ENCODE peak calls at places on chromosome 22, in five cellular contexts. W is NCI-H1930; D is T-helper 9 cell; B is stimulated activated CD4-positive, alpha-beta T cell treated with anti-CD3 and anti-CD28 coated beads, Interleukin-1b, Interleukin-23, amount 100 ng/mL, for 24 hours; O is epithelial cell of esophagus. P is an unnamed sample.

GRCh38 chr22:29199702-29200400 is 5.8 kb upstream of the EMID1 start:
- DNase-seq in D (no peak), W (no peak), B (no peak), O (no peak), P (no peak)

GRCh38 chr22:19520566-19521305 is 3.5 kb downstream of the CLDN5 start:
- DNase-seq in O (no peak), W (no peak), D (no peak), B (no peak), P (no peak)

GRCh38 chr22:23273445-23274145 is 93.3 kb downstream of the BCR start:
- DNase-seq in O (no peak), D (no peak), B (no peak), W (no peak), P (no peak)

GRCh38 chr22:27129266-27129665 is 471.9 kb downstream of the MIAT start:
- DNase-seq in W (no peak), D (no peak), B (no peak), O (peak), P (no peak)

GRCh38 chr22:34278121-34278520 is 357.8 kb upstream of the LARGE1 start:
- DNase-seq in B (no peak), O (no peak), D (no peak), W (no peak), P (no peak)

GRCh38 chr22:49328076-49328475 is 499.6 kb downstream of the BRD1 start:
- DNase-seq in D (no peak), W (no peak), B (no peak), O (no peak), P (no peak)

GRCh38 chr22:45358127-45358526 is 48.4 kb downstream of the FAM118A start:
- DNase-seq in B (no peak), D (no peak), W (no peak), O (no peak), P (no peak)

GRCh38 chr22:29306830-29307657 is 594 bp downstream of the GAS2L1 start:
- DNase-seq in W (peak), D (peak), O (peak), B (no peak), P (peak)

GRCh38 chr22:46067159-46068111 is 82.9 kb upstream of the PPARA start:
- DNase-seq in D (no peak), B (no peak), O (no peak), W (no peak), P (no peak)

GRCh38 chr22:17767236-17768065 is 6.8 kb downstream of the BID start:
- DNase-seq in W (no peak), B (no peak), D (no peak), O (no peak), P (no peak)

GRCh38 chr22:48717076-48717810 is 1110.4 kb downstream of the BRD1 start:
- DNase-seq in W (no peak), D (no peak), B (no peak), O (no peak), P (no peak)

GRCh38 chr22:30733081-30733680 is 38.5 kb downstream of the OSBP2 start:
- DNase-seq in D (no peak), O (peak), B (no peak), W (no peak), P (no peak)

GRCh38 chr22:43293661-43294392 is 49.3 kb downstream of the SCUBE1 start:
- DNase-seq in D (no peak), W (no peak), O (peak), B (no peak), P (no peak)

GRCh38 chr22:34437140-34437539 is 516.9 kb upstream of the LARGE1 start:
- DNase-seq in O (no peak), W (peak), B (no peak), D (no peak), P (no peak)

GRCh38 chr22:32534252-32535215 is 59.9 kb downstream of the FBXO7 start:
- DNase-seq in O (no peak), W (no peak), B (no peak), D (no peak), P (no peak)

GRCh38 chr22:42300286-42301071 is 30.0 kb upstream of the TCF20 start:
- DNase-seq in W (no peak), B (no peak), O (peak), D (peak), P (peak)

GRCh38 chr22:29524440-29525191 is 28.9 kb downstream of the THOC5 start:
- DNase-seq in D (no peak), W (no peak), O (peak), B (no peak), P (peak)

GRCh38 chr22:37425369-37425768 is 1.9 kb downstream of the ELFN2 start:
- DNase-seq in O (no peak), D (no peak), W (no peak), B (no peak), P (no peak)

GRCh38 chr22:39209756-39210155 is 35.0 kb downstream of the PDGFB start:
- DNase-seq in O (no peak), W (no peak), B (no peak), D (no peak), P (no peak)

GRCh38 chr22:32527756-32528155 is 53.1 kb downstream of the FBXO7 start:
- DNase-seq in B (no peak), D (no peak), W (no peak), O (no peak), P (no peak)

GRCh38 chr22:50191041-50191740 is 5.5 kb downstream of the TRABD start:
- DNase-seq in B (peak), D (peak), W (no peak), O (peak), P (no peak)

GRCh38 chr22:38872831-38873248 is 824 bp upstream of the CBX6 start:
- DNase-seq in O (no peak), W (peak), D (no peak), B (no peak), P (no peak)

GRCh38 chr22:37910863-37911262 is 4.8 kb downstream of the MICALL1 start:
- DNase-seq in W (no peak), D (no peak), B (no peak), O (no peak), P (no peak)

GRCh38 chr22:22576244-22576988 is 17.4 kb upstream of the PRAME start:
- DNase-seq in B (no peak), W (peak), D (peak), O (peak), P (peak)

GRCh38 chr22:33969052-33969451 is 48.8 kb upstream of the LARGE1 start:
- DNase-seq in O (peak), B (no peak), W (no peak), D (no peak), P (no peak)

GRCh38 chr22:19086417-19086816 is 35.8 kb downstream of the DGCR2 start:
- DNase-seq in B (no peak), W (no peak), D (no peak), O (no peak), P (no peak)

GRCh38 chr22:42174062-42174461 is 43.5 kb upstream of the CYP2D6 start:
- DNase-seq in D (no peak), B (no peak), O (no peak), W (no peak), P (no peak)

GRCh38 chr22:41445171-41446056 is 1.2 kb downstream of the TOB2 start:
- DNase-seq in B (no peak), D (peak), O (peak), W (no peak), P (no peak)

GRCh38 chr22:44531487-44531886 is 33.5 kb upstream of the RTL6 start:
- DNase-seq in O (no peak), D (no peak), B (no peak), W (no peak), P (no peak)

GRCh38 chr22:17628304-17629166 is at the start of gene ATP6V1E1:
- DNase-seq in B (peak), O (peak), D (peak), W (peak), P (peak)

GRCh38 chr22:46028069-46028991 is 51.4 kb upstream of the WNT7B start:
- DNase-seq in O (no peak), D (no peak), W (no peak), B (no peak), P (no peak)

GRCh38 chr22:38734203-38735100 is 21.3 kb downstream of the SUN2 start:
- DNase-seq in B (no peak), D (no peak), O (no peak), W (no peak), P (no peak)

GRCh38 chr22:27801197-27801615 is 350 bp downstream of the MN1 start:
- DNase-seq in W (peak), D (peak), B (no peak), O (peak), P (peak)

GRCh38 chr22:48070760-48071159 is 1308.3 kb downstream of the TBC1D22A start:
- DNase-seq in O (no peak), D (no peak), B (no peak), W (no peak), P (no peak)

GRCh38 chr22:23385301-23386244 is 194.5 kb downstream of the IGLL1 start:
- DNase-seq in O (peak), D (peak), W (peak), B (peak), P (peak)

GRCh38 chr22:49657974-49658550 is 169.6 kb downstream of the BRD1 start:
- DNase-seq in D (no peak), B (no peak), W (no peak), O (no peak), P (no peak)

GRCh38 chr22:50701076-50701419 is 28.4 kb downstream of the SHANK3 start:
- DNase-seq in B (no peak), O (no peak), D (no peak), W (no peak), P (no peak)

GRCh38 chr22:23828800-23829680 is 9.8 kb downstream of the DERL3 start:
- DNase-seq in W (no peak), D (no peak), B (no peak), O (no peak), P (no peak)

GRCh38 chr22:50200333-50201190 is at the start of gene SELENOO:
- DNase-seq in D (peak), O (peak), B (peak), W (peak), P (peak)

GRCh38 chr22:38257650-38258246 is 15.1 kb downstream of the TMEM184B start:
- DNase-seq in B (no peak), W (no peak), O (no peak), D (no peak), P (no peak)